ENCODE peak calls at places on chromosome 5, in six cellular contexts. L, W, C, Q, A and Y are unnamed samples.

GRCh38 chr5:167840736-167841135 is 450.7 kb upstream of the WWC1 start:
- DNase-seq in W (no peak), A (no peak), L (no peak), C (no peak), Q (no peak), Y (no peak)

GRCh38 chr5:6713274-6714181 is at the start of gene TENT4A:
- DNase-seq in A (no peak), C (no peak), L (peak; percentile 33), Q (no peak), W (no peak), Y (no peak)

GRCh38 chr5:5494489-5495402 is 72.3 kb downstream of the ICE1 start:
- DNase-seq in A (peak; percentile 50), C (no peak), W (peak; percentile 79), L (peak; percentile 57), Q (peak; percentile 86), Y (no peak)

GRCh38 chr5:318931-319601 is 2.4 kb upstream of the AHRR start:
- DNase-seq in L (peak; percentile 26), A (no peak), C (no peak), Q (no peak), W (no peak), Y (no peak)

GRCh38 chr5:107100121-107100520 is 570.6 kb downstream of the EFNA5 start:
- DNase-seq in C (no peak), A (no peak), L (no peak), Q (no peak), W (no peak), Y (no peak)

GRCh38 chr5:62395210-62395950 is 8.3 kb downstream of the DIMT1 start:
- DNase-seq in A (peak; percentile 27), C (no peak), Q (no peak), W (no peak), L (no peak), Y (no peak)

GRCh38 chr5:137761020-137761516 is 6.9 kb upstream of the HNRNPA0 start:
- DNase-seq in W (no peak), C (no peak), Q (no peak), A (peak; percentile 31), L (no peak), Y (no peak)

GRCh38 chr5:137264041-137264440 is 235.1 kb downstream of the SPOCK1 start:
- DNase-seq in W (no peak), A (no peak), L (no peak), C (no peak), Q (no peak), Y (peak; percentile 7)

GRCh38 chr5:1009359-1010180 is 968 bp downstream of the NKD2 start:
- DNase-seq in L (no peak), Q (no peak), C (no peak), A (no peak), W (no peak), Y (no peak)

GRCh38 chr5:2688586-2688985 is 62.9 kb downstream of the IRX2 start:
- DNase-seq in L (no peak), W (no peak), Q (no peak), A (no peak), C (no peak), Y (no peak)

GRCh38 chr5:149405550-149406202 is 26.6 kb upstream of the IL17B start:
- DNase-seq in C (no peak), W (peak; percentile 55), Q (no peak), A (peak; percentile 30), L (peak; percentile 34), Y (no peak)

GRCh38 chr5:39623291-39623865 is 198.6 kb upstream of the DAB2 start:
- DNase-seq in L (no peak), A (peak; percentile 15), Q (no peak), W (no peak), C (no peak), Y (peak; percentile 43)

GRCh38 chr5:73218552-73219171 is 45.7 kb downstream of the TMEM174 start:
- DNase-seq in Q (no peak), C (peak; percentile 50), L (peak; percentile 19), A (peak; percentile 30), W (no peak), Y (no peak)

GRCh38 chr5:107235167-107235566 is 435.6 kb downstream of the EFNA5 start:
- DNase-seq in A (no peak), Q (no peak), W (no peak), C (no peak), L (no peak), Y (no peak)

GRCh38 chr5:30099634-30100033 is 1093.9 kb upstream of the CDH6 start:
- DNase-seq in A (peak; percentile 2), C (peak; percentile 79), W (no peak), Q (no peak), L (no peak), Y (no peak)

GRCh38 chr5:51734677-51735076 is 351.4 kb downstream of the ISL1 start:
- DNase-seq in L (no peak), Q (no peak), A (no peak), W (no peak), C (no peak), Y (no peak)

GRCh38 chr5:99169309-99169708 is 240.5 kb upstream of the CHD1 start:
- DNase-seq in A (peak; percentile 1), L (peak; percentile 10), C (peak; percentile 28), W (no peak), Q (no peak), Y (no peak)

GRCh38 chr5:10485142-10485795 is 43.6 kb downstream of the ROPN1L start:
- DNase-seq in L (peak; percentile 82), W (peak; percentile 34), C (peak; percentile 91), Q (peak; percentile 57), A (peak; percentile 99), Y (no peak)

GRCh38 chr5:150184990-150185952 is 4.6 kb upstream of the SLC6A7 start:
- DNase-seq in L (peak; percentile 42), C (no peak), Q (peak; percentile 38), A (no peak), W (no peak), Y (no peak)

GRCh38 chr5:149855371-149855770 is 89.2 kb downstream of the PDE6A start:
- DNase-seq in L (no peak), Q (no peak), C (peak; percentile 89), A (no peak), W (no peak), Y (no peak)

GRCh38 chr5:4994994-4995393 is 145.1 kb upstream of the ADAMTS16 start:
- DNase-seq in Q (no peak), W (no peak), C (peak; percentile 93), A (peak; percentile 4), L (peak; percentile 17), Y (peak; percentile 52)

GRCh38 chr5:169744336-169744735 is 107.3 kb downstream of the DOCK2 start:
- DNase-seq in W (no peak), A (no peak), Q (no peak), C (no peak), L (no peak), Y (no peak)

GRCh38 chr5:65971643-65972042 is 45.3 kb downstream of the ERBIN start:
- DNase-seq in L (no peak), W (no peak), C (no peak), A (no peak), Q (no peak), Y (no peak)

GRCh38 chr5:180333661-180334060 is 19.5 kb downstream of the GFPT2 start:
- DNase-seq in A (no peak), C (no peak), L (no peak), W (no peak), Q (no peak), Y (no peak)

DNA sequence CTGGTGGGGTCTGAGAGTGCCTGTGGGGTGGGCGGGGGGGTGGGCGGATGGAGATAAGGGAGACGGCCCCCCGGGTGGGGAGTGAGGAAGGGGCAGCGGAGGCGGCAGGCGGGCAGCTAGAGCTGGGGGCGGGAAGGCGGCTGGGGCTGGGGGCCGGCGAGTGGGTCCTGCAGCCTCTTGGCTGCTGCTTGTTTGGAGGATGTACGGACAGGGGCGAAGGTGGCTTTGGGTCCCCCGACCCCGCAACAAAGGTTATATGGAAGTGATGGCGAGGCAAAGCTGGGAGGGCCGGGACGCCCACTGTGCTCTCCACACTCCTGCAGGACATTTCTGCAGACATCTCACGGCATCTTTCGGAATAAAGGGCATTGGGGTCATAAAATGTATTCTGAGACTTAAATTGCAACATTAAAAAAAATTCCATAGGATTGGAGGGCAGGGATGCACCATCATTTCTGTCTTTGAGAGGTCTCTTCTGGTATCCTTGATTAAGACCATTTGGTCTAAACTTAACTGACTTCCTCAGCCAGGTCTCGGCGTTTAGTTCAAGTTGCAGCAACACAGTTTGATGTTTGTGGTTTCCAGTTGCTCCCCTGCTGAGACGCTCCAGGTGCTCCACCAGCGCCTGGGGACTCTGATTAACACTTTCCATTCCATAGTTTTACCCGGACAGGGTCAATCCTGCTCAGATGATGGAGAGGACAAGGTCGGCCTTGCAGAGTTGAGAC is 101.5 kb upstream of the SSBP2 start:
- DNase-seq in Q (no peak), A (peak; percentile 34), L (peak; percentile 84), C (peak; percentile 32), W (no peak), Y (no peak)
- H3K4me3 ChIP-seq in Q (peak overlapping the region; percentile 52), A (peak overlapping the region; percentile 55), L (peak overlapping the region; percentile 70), C (peak overlapping the region; percentile 28), W (no peak overlapping the region), Y (peak overlapping the region; percentile 40)

DNA sequence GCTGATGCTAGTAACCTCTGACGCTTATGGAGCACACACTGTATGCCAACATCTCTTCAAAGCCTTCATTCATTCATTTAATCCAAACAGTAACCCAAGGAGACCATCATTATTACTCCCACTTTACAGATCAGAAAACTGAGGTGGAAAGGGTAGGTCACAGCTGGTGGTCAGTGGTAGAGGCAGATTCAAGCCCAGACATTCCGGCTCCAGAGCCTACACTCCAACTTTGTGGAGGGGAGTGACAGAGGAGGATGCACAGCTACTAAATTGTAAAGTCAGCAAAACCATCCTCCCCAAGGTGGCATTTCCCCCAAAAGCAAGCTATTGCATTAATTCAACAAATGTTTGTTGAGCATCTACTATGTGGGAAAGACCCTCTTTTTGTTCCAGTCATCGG is 110.5 kb upstream of the CPEB4 start:
- DNase-seq in Q (no peak), L (no peak), C (no peak), A (no peak), W (no peak), Y (no peak)
- H3K4me3 ChIP-seq in Q (no peak overlapping the region), L (no peak overlapping the region), C (no peak overlapping the region), A (no peak overlapping the region), W (no peak overlapping the region), Y (no peak overlapping the region)

DNA sequence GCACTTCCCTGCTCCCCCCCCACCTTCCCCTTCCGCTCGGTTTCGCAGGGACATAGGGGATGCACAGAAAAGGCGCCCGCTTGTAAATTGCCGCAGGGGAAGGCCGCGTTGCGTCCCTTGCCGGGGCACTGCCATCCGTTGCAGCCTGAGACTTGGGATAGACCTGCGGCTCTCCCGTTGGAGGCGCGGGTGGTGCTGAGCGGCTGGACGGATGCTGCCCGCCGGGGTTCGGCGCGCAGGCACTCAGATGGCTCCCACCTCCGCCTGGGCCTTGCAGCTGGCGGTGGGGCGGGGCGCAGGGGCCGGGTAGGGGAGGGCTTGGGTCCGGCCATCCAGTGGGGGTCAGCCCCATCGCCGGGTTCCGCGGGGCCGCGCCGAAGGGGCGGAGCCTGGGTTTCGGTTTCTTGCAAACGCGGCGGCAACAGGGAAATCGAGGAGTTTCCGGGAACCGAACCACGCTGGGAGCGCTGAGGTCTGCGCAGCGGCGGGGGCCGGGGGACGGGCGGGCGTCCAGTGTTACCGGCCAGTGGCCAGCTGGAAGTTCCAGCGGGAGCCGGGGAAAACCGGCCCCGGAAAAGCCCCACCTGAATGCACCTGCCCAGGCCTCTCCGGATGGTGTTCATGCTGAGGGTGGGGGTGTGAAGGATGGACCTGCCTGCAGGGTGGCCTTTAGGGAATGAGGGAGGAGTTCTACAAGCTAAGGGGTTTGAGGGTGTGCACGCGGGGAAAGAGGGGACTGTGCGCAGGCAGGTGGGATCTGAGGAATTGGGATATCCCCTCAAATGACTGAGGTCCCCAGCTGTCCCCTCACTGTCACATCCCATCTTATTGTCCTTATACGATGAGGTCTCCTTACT is 6.3 kb upstream of the IRF1 start:
- DNase-seq in L (peak; percentile 84), C (peak; percentile 60), W (peak; percentile 93), Q (peak; percentile 93), A (peak; percentile 93), Y (no peak)
- H3K4me3 ChIP-seq in L (peak overlapping the region; percentile 65), C (peak overlapping the region; percentile 45), W (no peak overlapping the region), Q (peak overlapping the region; percentile 60), A (peak overlapping the region; percentile 68), Y (peak overlapping the region; percentile 65)

GRCh38 chr5:78483809-78484521 is 123.5 kb downstream of the SCAMP1 start:
- DNase-seq in C (no peak), L (peak; percentile 96), W (peak; percentile 41), Q (no peak), A (peak; percentile 73), Y (no peak)
- H3K4me3 ChIP-seq in C (no peak overlapping the region), L (no peak overlapping the region), W (no peak overlapping the region), Q (no peak overlapping the region), A (no peak overlapping the region), Y (no peak overlapping the region)